ENCODE peak calls at places on chromosomes 7 and 10, in six cellular contexts. G, X, I, W, E and P are unnamed samples.

GRCh38 chr7:2016021-2016631 is 216.6 kb downstream of the MAD1L1 start:
- DNase-seq in G (no peak), E (no peak), I (no peak), X (no peak), W (no peak), P (no peak)

GRCh38 chr7:100430450-100431285 is 1.0 kb downstream of the MEPCE start:
- DNase-seq in I (no peak), G (no peak), E (peak; percentile 27), X (no peak), W (no peak), P (no peak)

GRCh38 chr7:32217841-32218467 is 147.7 kb upstream of the PDE1C start:
- DNase-seq in X (no peak), E (no peak), G (no peak), I (no peak), W (no peak), P (no peak)

GRCh38 chr7:12524794-12525386 is 45.6 kb upstream of the SCIN start:
- DNase-seq in E (peak; percentile 69), X (no peak), G (peak; percentile 24), W (peak; percentile 57), I (peak; percentile 66), P (peak; percentile 85)

GRCh38 chr10:79311581-79312407 is 35.5 kb upstream of the PPIF start:
- DNase-seq in G (no peak), E (no peak), W (no peak), X (no peak), I (no peak), P (no peak)

GRCh38 chr7:131556912-131557457 is 557 bp upstream of the PODXL start:
- DNase-seq in W (peak; percentile 70), X (no peak), G (no peak), E (no peak), I (no peak), P (no peak)

GRCh38 chr7:86282014-86282682 is 361.6 kb upstream of the GRM3 start:
- DNase-seq in G (no peak), X (no peak), W (no peak), E (no peak), I (no peak), P (no peak)

GRCh38 chr10:112913255-112913654 is 36.8 kb upstream of the TCF7L2 start:
- DNase-seq in W (no peak), E (no peak), I (no peak), X (no peak), G (no peak), P (no peak)

GRCh38 chr7:92834661-92835139 is 1.7 kb downstream of the CDK6 start:
- DNase-seq in W (peak; percentile 46), X (no peak), G (peak; percentile 41), I (peak; percentile 28), E (no peak), P (no peak)

GRCh38 chr7:100891555-100891954 is 2.0 kb upstream of the UFSP1 start:
- DNase-seq in W (peak; percentile 71), G (no peak), E (peak; percentile 34), X (no peak), I (peak; percentile 21), P (no peak)

GRCh38 chr7:91759205-91759863 is 121.2 kb downstream of the MTERF1 start:
- DNase-seq in G (no peak), E (no peak), I (peak; percentile 3), W (peak; percentile 78), X (peak; percentile 21), P (no peak)

GRCh38 chr7:132066776-132067175 is 509.5 kb downstream of the PLXNA4 start:
- DNase-seq in W (no peak), G (no peak), E (peak; percentile 48), I (peak; percentile 26), X (no peak), P (no peak)

GRCh38 chr10:77926566-77927342 is at the start of gene DLG5:
- DNase-seq in I (peak; percentile 55), G (peak; percentile 55), E (peak; percentile 52), X (no peak), W (peak; percentile 45), P (no peak)

GRCh38 chr7:46432666-46433065 is 511.6 kb upstream of the IGFBP3 start:
- DNase-seq in W (no peak), I (peak; percentile 94), E (peak; percentile 31), G (no peak), X (no peak), P (no peak)

GRCh38 chr10:49784631-49785030 is 22.5 kb upstream of the OGDHL start:
- DNase-seq in E (no peak), G (no peak), I (no peak), X (no peak), W (peak; percentile 87), P (no peak)

GRCh38 chr7:137682596-137682995 is 164.2 kb downstream of the DGKI start:
- DNase-seq in X (no peak), E (peak; percentile 88), I (no peak), G (no peak), W (no peak), P (peak; percentile 95)

GRCh38 chr10:95229724-95230627 is 35.9 kb downstream of the ACSM6 start:
- DNase-seq in X (peak; percentile 84), G (peak; percentile 23), I (peak; percentile 96), E (peak; percentile 98), W (peak; percentile 96), P (peak; percentile 56)

GRCh38 chr7:139152149-139152548 is 42.6 kb upstream of the ZC3HAV1 start:
- DNase-seq in G (no peak), X (no peak), E (no peak), W (no peak), I (no peak), P (no peak)

GRCh38 chr10:119516381-119517234 is 25.9 kb downstream of the RGS10 start:
- DNase-seq in W (peak; percentile 82), E (no peak), G (no peak), X (no peak), I (peak; percentile 70), P (peak; percentile 91)

GRCh38 chr10:116801658-116802057 is 47.6 kb upstream of the ENO4 start:
- DNase-seq in I (no peak), X (no peak), E (no peak), W (no peak), G (no peak), P (no peak)

GRCh38 chr10:72742077-72742476 is 50.1 kb downstream of the MCU start:
- DNase-seq in E (no peak), X (no peak), I (no peak), W (no peak), G (no peak), P (no peak)

GRCh38 chr7:30478349-30479228 is at the start of gene NOD1:
- DNase-seq in I (peak; percentile 75), X (peak; percentile 10), E (peak; percentile 63), G (peak; percentile 51), W (peak; percentile 80), P (peak; percentile 42)

GRCh38 chr7:140525741-140526140 is 46.4 kb upstream of the MKRN1 start:
- DNase-seq in E (no peak), X (no peak), I (no peak), G (no peak), W (no peak), P (no peak)

GRCh38 chr10:103602852-103603155 is 109.3 kb downstream of the NEURL1 start:
- DNase-seq in G (no peak), X (no peak), E (no peak), I (no peak), W (no peak), P (no peak)

GRCh38 chr10:92778091-92778490 is 70.2 kb upstream of the EXOC6 start:
- DNase-seq in G (no peak), X (no peak), E (no peak), W (peak; percentile 12), I (no peak), P (no peak)

GRCh38 chr7:4845740-4846142 is 16.1 kb downstream of the PAPOLB start:
- DNase-seq in E (no peak), I (no peak), G (peak; percentile 33), W (peak; percentile 88), X (peak; percentile 67), P (peak; percentile 34)

GRCh38 chr7:133775201-133775600 is 351.9 kb upstream of the LRGUK start:
- DNase-seq in X (no peak), G (no peak), E (no peak), I (no peak), W (no peak), P (no peak)

GRCh38 chr10:99461230-99461629 is 30.8 kb upstream of the GOT1 start:
- DNase-seq in X (no peak), I (peak; percentile 74), E (peak; percentile 79), G (no peak), W (peak; percentile 21), P (peak; percentile 34)

GRCh38 chr7:30171753-30172447 is 37.1 kb downstream of the MTURN start:
- DNase-seq in E (peak; percentile 26), G (no peak), I (peak; percentile 19), X (no peak), W (no peak), P (peak; percentile 71)

GRCh38 chr10:55630491-55631056 is 730.5 kb downstream of the ZWINT start:
- DNase-seq in I (peak; percentile 47), E (no peak), W (peak; percentile 53), G (peak; percentile 36), X (no peak), P (no peak)
- H3K4me3 ChIP-seq in I (peak overlapping the region; percentile 55), E (no peak overlapping the region), W (peak overlapping the region; percentile 12), G (peak overlapping the region; percentile 90), X (peak overlapping the region; percentile 81), P (peak overlapping the region; percentile 73)

GRCh38 chr7:94251-94801 is 98.0 kb upstream of the FAM20C start:
- DNase-seq in E (no peak), I (no peak), X (no peak), G (no peak), W (no peak), P (no peak)
- H2BK5ac ChIP-seq in E (peak overlapping the region; percentile 64), I (no peak overlapping the region), X (peak overlapping the region; percentile 89), G (no peak overlapping the region), W (no peak overlapping the region), P (no peak overlapping the region)

GRCh38 chr10:74837750-74838149 is 11.3 kb downstream of the KAT6B start:
- DNase-seq in X (no peak), W (no peak), I (no peak), E (no peak), G (no peak), P (no peak)

GRCh38 chr10:74836855-74837254 is 10.5 kb downstream of the KAT6B start:
- DNase-seq in G (no peak), W (no peak), E (no peak), X (no peak), I (no peak), P (no peak)

GRCh38 chr10:74841265-74841973 is 15.0 kb downstream of the KAT6B start:
- DNase-seq in I (no peak), G (no peak), X (no peak), E (peak; percentile 39), W (no peak), P (no peak)

GRCh38 chr10:74842301-74842700 is 15.9 kb downstream of the KAT6B start:
- DNase-seq in W (no peak), X (no peak), I (no peak), E (peak; percentile 37), G (no peak), P (no peak)

GRCh38 chr10:74839708-74840107 is 13.3 kb downstream of the KAT6B start:
- DNase-seq in W (no peak), I (no peak), G (no peak), E (no peak), X (no peak), P (no peak)
- H3K23ac ChIP-seq in W (no peak overlapping the region), I (no peak overlapping the region), G (no peak overlapping the region), E (no peak overlapping the region), X (no peak overlapping the region), P (no peak overlapping the region)

DNA sequence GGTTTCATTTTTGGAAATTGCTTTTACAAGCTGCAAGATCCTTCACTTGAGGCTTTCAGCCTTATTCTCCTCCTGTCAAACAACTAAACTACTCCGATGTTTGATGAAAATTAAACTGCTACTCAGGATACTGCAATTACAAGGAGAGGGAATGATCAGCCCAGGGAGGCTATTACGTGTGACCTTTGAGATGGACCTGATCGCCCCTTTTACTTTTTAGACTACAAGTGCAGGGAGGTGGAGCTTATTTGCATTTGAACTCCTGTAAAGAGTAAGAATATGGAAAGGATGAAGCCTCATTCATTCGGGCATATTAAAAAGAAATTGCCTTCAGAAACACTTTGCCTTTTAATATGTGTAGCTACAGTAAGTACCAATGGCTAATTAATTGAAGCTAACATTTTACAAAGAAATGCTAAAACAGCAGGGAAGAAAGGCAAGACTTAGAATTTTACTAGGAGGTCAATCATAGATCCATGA is 219.1 kb downstream of the PHTF2 start:
- DNase-seq in X (no peak), W (no peak), E (no peak), G (no peak), I (no peak), P (no peak)
- H3K4me3 ChIP-seq in X (no peak overlapping the region), W (no peak overlapping the region), E (no peak overlapping the region), G (no peak overlapping the region), I (no peak overlapping the region), P (no peak overlapping the region)